ENCODE peak calls at places on chromosomes 11 and 22, in four cellular contexts. H is GM12878, G is H1, B is HepG2. J is an unnamed sample. For H3K4me1, the result is how much of the 10 kb centered on the place peaks cover.

GRCh38 chr11:17978553-17979287 is 34.1 kb downstream of the SERGEF start:
- DNase-seq in G (no peak), B (peak), H (no peak), J (peak)

GRCh38 chr22:24303007-24303406 is 32.4 kb downstream of the SPECC1L start:
- DNase-seq in H (no peak), B (no peak), G (no peak), J (no peak)

GRCh38 chr11:128465946-128466688 is 121.2 kb downstream of the ETS1 start:
- DNase-seq in B (no peak), H (no peak), G (no peak), J (no peak)

GRCh38 chr22:26169312-26170111 is at the start of gene SEZ6L:
- DNase-seq in B (no peak), G (no peak), H (no peak), J (no peak)

GRCh38 chr11:3223932-3224729 is 5.5 kb upstream of the MRGPRG start:
- DNase-seq in B (no peak), G (no peak), H (no peak), J (no peak)

GRCh38 chr11:73034777-73035176 is 107.3 kb downstream of the FCHSD2 start:
- DNase-seq in H (no peak), B (no peak), G (no peak), J (no peak)

GRCh38 chr22:41369089-41369745 is 12.5 kb upstream of the TEF start:
- DNase-seq in G (no peak), B (no peak), H (no peak), J (no peak)

GRCh38 chr11:110490886-110491285 is 61.1 kb downstream of the FDX1 start:
- DNase-seq in G (no peak), B (no peak), H (no peak), J (no peak)

GRCh38 chr11:7688238-7688826 is 15.0 kb upstream of the CYB5R2 start:
- DNase-seq in H (no peak), G (no peak), B (peak), J (no peak)

GRCh38 chr22:49101225-49101624 is 726.4 kb downstream of the BRD1 start:
- DNase-seq in B (no peak), G (no peak), H (no peak), J (no peak)

GRCh38 chr22:21026783-21027692 is 5.3 kb downstream of the SLC7A4 start:
- DNase-seq in B (no peak), H (no peak), G (no peak), J (no peak)

GRCh38 chr22:49153921-49154320 is 673.8 kb downstream of the BRD1 start:
- DNase-seq in G (no peak), B (no peak), H (no peak), J (no peak)

GRCh38 chr11:15291885-15292284 is 177.2 kb downstream of the INSC start:
- DNase-seq in H (no peak), G (no peak), B (no peak), J (no peak)

GRCh38 chr11:119663279-119663678 is 65.7 kb downstream of the NECTIN1 start:
- DNase-seq in G (no peak), H (no peak), B (peak), J (no peak)

GRCh38 chr11:627273-627585 is 248 bp upstream of the SCT start:
- DNase-seq in H (no peak), B (no peak), G (no peak), J (no peak)

GRCh38 chr11:74689666-74690065 is 41.6 kb downstream of the CHRDL2 start:
- DNase-seq in H (no peak), B (peak), G (no peak), J (no peak)

GRCh38 chr11:36437413-36437812 is 72.7 kb downstream of the TRAF6 start:
- DNase-seq in B (no peak), G (no peak), H (no peak), J (no peak)

GRCh38 chr22:24965822-24966626 is 13.5 kb downstream of the KIAA1671 start:
- DNase-seq in G (no peak), H (no peak), B (peak), J (no peak)

GRCh38 chr11:62667460-62667859 is 2.3 kb downstream of the CSKMT start:
- DNase-seq in B (no peak), G (no peak), H (no peak), J (no peak)

GRCh38 chr11:134764966-134765365 is 352.9 kb upstream of the B3GAT1 start:
- DNase-seq in H (no peak), B (no peak), G (no peak), J (no peak)

GRCh38 chr11:1370186-1371025 is 19.3 kb upstream of the BRSK2 start:
- DNase-seq in B (no peak), H (no peak), G (no peak), J (no peak)

GRCh38 chr11:58968251-58968711 is 29.0 kb downstream of the GLYATL1 start:
- DNase-seq in G (no peak), B (no peak), H (no peak), J (no peak)

GRCh38 chr11:132258865-132259264 is 888.5 kb downstream of the NTM start:
- DNase-seq in H (no peak), B (no peak), G (no peak), J (no peak)

GRCh38 chr11:82174610-82175009 is 559.1 kb downstream of the FAM181B start:
- DNase-seq in B (peak), G (no peak), H (no peak), J (peak)

GRCh38 chr22:45867118-45867905 is 109.7 kb downstream of the WNT7B start:
- DNase-seq in B (no peak), G (no peak), H (no peak), J (no peak)

GRCh38 chr11:110991621-110992355 is 253.7 kb upstream of the POU2AF2 start:
- DNase-seq in B (no peak), H (no peak), G (no peak), J (no peak)

GRCh38 chr22:45091254-45091854 is 72.4 kb upstream of the NUP50 start:
- DNase-seq in G (no peak), B (no peak), H (no peak), J (no peak)

GRCh38 chr11:34501500-34501899 is 12.1 kb downstream of the ELF5 start:
- DNase-seq in H (no peak), B (peak), G (no peak), J (no peak)

GRCh38 chr22:31958625-31959239 is 14.4 kb downstream of the YWHAH start:
- DNase-seq in B (no peak), H (no peak), G (no peak), J (no peak)

GRCh38 chr11:30045144-30045543 is 28.3 kb upstream of the KCNA4 start:
- DNase-seq in G (no peak), B (no peak), H (no peak), J (no peak)

GRCh38 chr11:59289782-59290181 is 68.9 kb upstream of the OR5AN1 start:
- DNase-seq in H (no peak), B (no peak), G (no peak), J (no peak)

GRCh38 chr11:8017894-8018741 is 31.0 kb downstream of the EIF3F start:
- DNase-seq in G (no peak), H (no peak), B (no peak), J (no peak)

GRCh38 chr11:88535266-88535665 is 197.7 kb upstream of the CTSC start:
- DNase-seq in G (no peak), H (no peak), B (no peak), J (no peak)

GRCh38 chr22:27732391-27732790 is 69.2 kb downstream of the MN1 start:
- DNase-seq in G (no peak), H (no peak), B (no peak), J (no peak)

GRCh38 chr11:107973641-107974040 is 35.1 kb upstream of the CUL5 start:
- DNase-seq in G (no peak), H (no peak), B (no peak), J (no peak)

GRCh38 chr11:64601605-64602465 is 10.8 kb downstream of the SLC22A12 start:
- DNase-seq in G (no peak), H (no peak), B (no peak), J (no peak)

GRCh38 chr22:22931557-22932270 is 44.1 kb downstream of the IGLL5 start:
- DNase-seq in G (no peak), B (no peak), H (peak), J (no peak)

GRCh38 chr11:79393362-79394043 is 47.3 kb downstream of the TENM4 start:
- DNase-seq in G (peak), B (no peak), H (no peak), J (peak)

GRCh38 chr11:79388201-79388600 is 52.6 kb downstream of the TENM4 start:
- DNase-seq in H (no peak), B (no peak), G (no peak), J (no peak)

GRCh38 chr11:79390477-79390876 is 50.4 kb downstream of the TENM4 start:
- DNase-seq in B (no peak), H (no peak), G (no peak), J (no peak)

GRCh38 chr11:79396001-79396400 is 44.8 kb downstream of the TENM4 start:
- DNase-seq in H (no peak), B (no peak), G (no peak), J (no peak)

DNA sequence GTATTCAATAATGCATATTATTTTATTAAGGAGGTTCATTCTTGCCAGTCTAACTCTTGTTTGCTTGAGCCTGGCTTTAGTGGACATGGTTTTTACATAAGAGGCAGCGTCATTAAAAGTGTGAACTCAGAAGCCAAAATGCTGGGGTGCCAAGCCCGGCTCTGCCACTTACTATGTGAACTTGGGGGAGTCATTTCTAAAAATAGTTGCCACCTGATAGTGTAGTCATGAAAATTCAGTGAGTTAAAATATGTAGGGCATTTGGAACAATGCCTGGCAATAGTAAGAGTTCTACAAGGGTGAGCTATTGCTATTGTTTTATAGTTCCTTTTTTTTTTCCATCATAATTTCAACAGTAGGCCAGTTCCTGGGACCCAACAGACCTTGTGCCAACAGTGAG is 49.9 kb downstream of the TENM4 start:
- DNase-seq in H (no peak), G (no peak), B (no peak), J (no peak)
- TF ChIP-seq SUZ12 in H (no peak), G (no peak), B (no peak), J (no peak)

GRCh38 chr22:42934338-42934737 is 77.3 kb upstream of the ARFGAP3 start:
- DNase-seq in B (no peak), G (no peak), H (no peak), J (no peak)
- H3K4me1 ChIP-seq in B (half or more), G (under half), H (half or more), J (under half)

DNA sequence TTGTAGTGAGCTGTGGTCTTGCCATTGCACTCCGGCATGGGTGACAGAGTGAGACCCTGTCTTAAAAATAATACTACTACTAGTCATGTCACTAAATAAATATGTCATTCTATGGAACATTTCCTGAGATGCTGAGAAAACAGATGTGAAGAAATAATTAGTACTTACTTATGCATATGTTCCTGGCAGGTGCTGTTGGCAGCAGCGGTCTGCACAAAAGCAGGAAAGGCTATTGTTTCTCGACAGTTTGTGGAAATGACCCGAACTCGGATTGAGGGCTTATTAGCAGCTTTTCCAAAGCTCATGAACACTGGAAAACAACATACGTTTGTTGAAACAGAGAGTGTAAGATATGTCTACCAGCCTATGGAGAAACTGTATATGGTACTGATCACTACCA is 8.8 kb downstream of the ARCN1 start:
- DNase-seq in H (no peak), B (no peak), G (no peak), J (no peak)
- TF ChIP-seq SUZ12 in H (no peak), B (no peak), G (no peak), J (no peak)

GRCh38 chr11:12156301-12157140 is 46.1 kb downstream of the MICAL2 start:
- DNase-seq in G (no peak), H (no peak), B (no peak), J (no peak)
- H3K4me1 ChIP-seq in G (under half), H (under half), B (under half), J (under half)

DNA sequence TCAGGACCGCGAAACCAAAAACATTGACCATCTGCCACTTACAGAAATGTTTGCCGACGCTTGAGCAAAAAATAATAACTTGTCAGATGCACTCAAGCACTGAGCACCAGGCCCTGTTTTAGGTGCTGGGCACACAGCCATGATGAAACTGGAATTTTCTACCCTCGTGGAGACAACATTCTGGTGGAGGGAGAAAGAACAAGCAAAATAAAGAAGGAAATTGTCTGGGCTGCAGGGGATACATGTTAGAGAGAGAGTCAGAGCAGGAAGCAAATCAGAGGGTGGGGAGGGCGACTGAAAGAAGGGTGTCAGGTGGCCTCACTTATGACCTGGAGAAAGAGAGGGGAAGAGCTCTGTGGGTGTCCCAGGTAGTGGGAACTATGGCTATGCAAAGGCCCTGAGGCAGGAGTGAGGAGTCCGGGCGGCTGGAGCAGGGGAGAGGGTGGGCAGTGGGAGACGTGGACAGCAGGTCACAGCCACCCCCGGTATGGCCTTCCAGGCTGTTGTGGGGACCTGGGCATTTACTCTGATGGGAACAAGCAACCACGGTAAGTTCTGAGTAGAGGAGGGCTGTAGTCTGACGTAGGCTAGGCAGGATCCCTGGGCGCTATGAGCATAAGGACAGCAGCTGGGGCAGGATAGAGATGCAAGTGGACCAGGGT is 78.8 kb downstream of the MYEOV start:
- DNase-seq in B (no peak), H (no peak), G (no peak), J (no peak)
- TF ChIP-seq SUZ12 in B (no peak), H (no peak), G (no peak), J (no peak)

GRCh38 chr11:45877221-45877620 is 8.2 kb upstream of the MAPK8IP1 start:
- DNase-seq in H (no peak), G (no peak), B (no peak), J (no peak)
- H3K4me1 ChIP-seq in H (under half), G (under half), B (under half), J (under half)